ENCODE peak calls at places on chromosomes 7 and 10, in nine cellular contexts. C is upper lobe of left lung, S is GM06990, P is choroid plexus epithelial cell, T is fibroblast of the aortic adventitia, N is heart left ventricle, Z is fibroblast of villous mesenchyme, E is NB4, J is kidney epithelial cell. U is an unnamed sample.
A peak's percentile ranks its signal among the peaks of the same experiment; 100 is the strongest.

GRCh38 chr7:116325517-116325916 is 115.2 kb downstream of the TES start:
- DNase-seq in C (no peak), S (no peak), P (peak; percentile 23), T (no peak), N (no peak), Z (no peak), E (no peak), J (no peak), U (no peak)

GRCh38 chr10:117647306-117647705 is 104.8 kb downstream of the EMX2 start:
- DNase-seq in C (no peak), S (no peak), P (peak; percentile 16), T (no peak), N (no peak), Z (peak; percentile 74), E (no peak), J (no peak), U (no peak)

GRCh38 chr7:76262683-76263402 is 39.6 kb upstream of the HSPB1 start:
- DNase-seq in C (no peak), S (no peak), P (peak; percentile 81), T (peak; percentile 69), N (no peak), Z (peak; percentile 65), E (peak; percentile 81), J (peak; percentile 10), U (peak; percentile 69)

GRCh38 chr10:125029584-125030242 is 87.8 kb downstream of the ZRANB1 start:
- DNase-seq in C (no peak), S (no peak), P (peak; percentile 42), T (no peak), N (no peak), Z (peak; percentile 70), E (no peak), J (peak; percentile 25), U (peak; percentile 59)

GRCh38 chr7:108097703-108098102 is 32.5 kb downstream of the LAMB4 start:
- DNase-seq in C (no peak), S (no peak), P (no peak), T (no peak), N (no peak), Z (no peak), E (peak; percentile 41), J (no peak), U (peak; percentile 42)

GRCh38 chr7:19470031-19470430 is 238.8 kb downstream of the POLR1F start:
- DNase-seq in C (no peak), S (no peak), P (peak; percentile 66), T (peak; percentile 20), N (no peak), Z (peak; percentile 97), E (no peak), J (no peak), U (no peak)

GRCh38 chr10:76675951-76676587 is 961.5 kb downstream of the KCNMA1 start:
- DNase-seq in C (no peak), S (no peak), P (no peak), T (peak; percentile 86), N (peak; percentile 42), Z (peak; percentile 8), E (no peak), J (no peak), U (peak; percentile 14)

GRCh38 chr10:110373857-110374654 is 69.3 kb upstream of the SMNDC1 start:
- DNase-seq in C (no peak), S (no peak), P (no peak), T (no peak), N (no peak), Z (no peak), E (no peak), J (no peak), U (no peak)

GRCh38 chr10:125164421-125164820 is 4.1 kb upstream of the CTBP2 start:
- DNase-seq in C (no peak), S (no peak), P (no peak), T (no peak), N (no peak), Z (no peak), E (no peak), J (no peak), U (no peak)

GRCh38 chr7:158782638-158783490 is 46.4 kb downstream of the ESYT2 start:
- DNase-seq in C (no peak), S (no peak), P (peak; percentile 73), T (peak; percentile 62), N (peak; percentile 85), Z (peak; percentile 63), E (no peak), J (no peak), U (peak; percentile 44)

GRCh38 chr10:29472268-29473086 is 162.3 kb downstream of the SVIL start:
- DNase-seq in C (no peak), S (no peak), P (no peak), T (no peak), N (no peak), Z (no peak), E (no peak), J (no peak), U (no peak)

GRCh38 chr7:105975770-105976428 is 12.8 kb downstream of the CDHR3 start:
- DNase-seq in C (no peak), S (no peak), P (peak; percentile 82), T (peak; percentile 29), N (no peak), Z (no peak), E (no peak), J (no peak), U (peak; percentile 68)

GRCh38 chr7:22425361-22425760 is 68.4 kb upstream of the RAPGEF5 start:
- DNase-seq in C (no peak), S (no peak), P (no peak), T (no peak), N (no peak), Z (no peak), E (no peak), J (no peak), U (no peak)

GRCh38 chr7:22420973-22421635 is 64.2 kb upstream of the RAPGEF5 start:
- DNase-seq in C (no peak), S (no peak), P (peak; percentile 49), T (no peak), N (no peak), Z (no peak), E (no peak), J (no peak), U (no peak)

GRCh38 chr7:22420008-22420407 is 63.1 kb upstream of the RAPGEF5 start:
- DNase-seq in C (no peak), S (no peak), P (no peak), T (no peak), N (no peak), Z (no peak), E (no peak), J (no peak), U (no peak)

GRCh38 chr7:22419488-22419887 is 62.5 kb upstream of the RAPGEF5 start:
- DNase-seq in C (no peak), S (no peak), P (no peak), T (no peak), N (no peak), Z (no peak), E (no peak), J (no peak), U (no peak)

GRCh38 chr7:22422831-22423615 is 66.1 kb upstream of the RAPGEF5 start:
- DNase-seq in C (no peak), S (no peak), P (no peak), T (no peak), N (no peak), Z (no peak), E (no peak), J (no peak), U (peak; percentile 58)
- H3K4me3 ChIP-seq in C (no peak overlapping the region), S (no peak overlapping the region), P (no peak overlapping the region), T (no peak overlapping the region), N (no peak overlapping the region), Z (no peak overlapping the region), E (no peak overlapping the region), J (no peak overlapping the region), U (no peak overlapping the region)

GRCh38 chr7:30285067-30285530 is 702 bp downstream of the ZNRF2 start:
- DNase-seq in C (peak; percentile 93), S (no peak), P (peak; percentile 30), T (no peak), N (peak; percentile 33), Z (no peak), E (no peak), J (no peak), U (peak; percentile 37)
- TF ChIP-seq CTCF in C (no peak), S (no peak), P (no peak), T (no peak), N (no peak), Z (no peak), E (no peak), J (no peak), U (no peak)

GRCh38 chr10:8586504-8586903 is 532.0 kb downstream of the GATA3 start:
- DNase-seq in C (no peak), S (no peak), P (no peak), T (no peak), N (no peak), Z (no peak), E (no peak), J (no peak), U (peak; percentile 74)

GRCh38 chr10:8591619-8592018 is 537.1 kb downstream of the GATA3 start:
- DNase-seq in C (no peak), S (no peak), P (no peak), T (no peak), N (no peak), Z (no peak), E (no peak), J (no peak), U (no peak)

GRCh38 chr10:8584666-8585065 is 530.2 kb downstream of the GATA3 start:
- DNase-seq in C (no peak), S (no peak), P (no peak), T (no peak), N (no peak), Z (no peak), E (no peak), J (peak; percentile 48), U (no peak)

GRCh38 chr10:8590518-8590917 is 536.0 kb downstream of the GATA3 start:
- DNase-seq in C (no peak), S (no peak), P (no peak), T (no peak), N (no peak), Z (no peak), E (no peak), J (no peak), U (no peak)

GRCh38 chr10:8588135-8588534 is 533.6 kb downstream of the GATA3 start:
- DNase-seq in C (no peak), S (no peak), P (no peak), T (no peak), N (no peak), Z (no peak), E (no peak), J (no peak), U (no peak)
- H3K4me3 ChIP-seq in C (no peak overlapping the region), S (no peak overlapping the region), P (no peak overlapping the region), T (no peak overlapping the region), N (no peak overlapping the region), Z (no peak overlapping the region), E (no peak overlapping the region), J (no peak overlapping the region), U (no peak overlapping the region)

DNA sequence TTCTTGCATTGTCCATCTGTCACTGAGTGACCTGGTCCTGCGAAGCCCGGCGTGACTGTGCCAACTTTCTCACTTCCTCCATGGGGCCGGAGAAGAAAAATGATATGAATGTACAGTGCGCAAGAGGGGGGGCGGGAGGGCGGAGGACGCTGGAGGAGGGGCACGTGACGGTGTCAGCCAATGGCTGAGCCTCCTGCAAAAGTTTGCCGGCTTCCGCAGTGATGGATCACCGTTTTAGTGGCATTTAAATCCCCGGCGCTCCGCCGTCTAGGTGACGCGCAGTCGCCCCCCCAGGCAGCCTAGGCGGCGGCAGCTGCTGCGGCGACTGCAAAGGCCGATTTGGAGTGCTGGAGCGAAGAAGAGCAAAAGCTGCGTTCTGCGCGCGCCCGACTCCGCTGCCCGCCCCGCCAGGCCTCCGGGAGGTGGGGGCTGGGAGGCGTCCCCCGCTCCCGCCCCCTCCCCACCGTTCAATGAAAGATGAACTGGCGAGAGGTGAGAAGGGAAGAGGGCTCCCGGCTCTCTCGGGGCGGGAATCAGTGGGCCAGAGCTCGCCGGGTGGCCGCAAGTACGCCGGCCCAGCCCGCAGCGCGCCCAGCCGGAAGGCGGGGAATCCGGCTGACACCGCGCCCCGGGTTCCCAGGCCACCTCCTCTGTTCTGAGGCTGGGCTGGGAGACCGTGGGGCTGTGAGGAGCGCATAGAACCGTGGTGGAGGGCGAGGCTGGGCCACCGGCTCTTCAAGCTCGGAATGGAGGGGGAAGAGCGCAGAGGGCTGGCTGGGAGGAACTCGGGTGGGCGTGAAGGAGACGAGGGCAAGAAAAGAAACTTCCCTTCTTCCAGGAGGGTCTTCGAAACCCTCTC is at the start of gene HOXA1:
- DNase-seq in C (peak; percentile 92), S (peak; percentile 85), P (peak; percentile 14), T (peak; percentile 88), N (peak; percentile 66), Z (peak; percentile 81), E (peak; percentile 98), J (no peak), U (peak; percentile 94)
- TF ChIP-seq CTCF in C (no peak), S (peak; percentile 7), P (no peak), T (no peak), N (no peak), Z (no peak), E (no peak), J (no peak), U (no peak)

U was measured in epithelial cell of esophagus.